ENCODE peak calls at places on chromosomes 5 and 9, in five cellular contexts. J, I, A, E and P are unnamed samples.

GRCh38 chr5:139635606-139636206 is 12.4 kb upstream of the CXXC5 start:
- DNase-seq in A (no peak), I (peak; percentile 96), J (peak; percentile 95), E (peak; percentile 78), P (peak; percentile 85)

GRCh38 chr5:140700177-140701144 is at the start of gene ZMAT2:
- DNase-seq in E (peak; percentile 97), J (peak; percentile 99), A (peak; percentile 97), I (peak; percentile 99), P (peak; percentile 99)

GRCh38 chr9:124321935-124322334 is 64.2 kb downstream of the NEK6 start:
- DNase-seq in I (no peak), A (no peak), J (no peak), E (no peak), P (no peak)

GRCh38 chr9:33813712-33814641 is 3.0 kb upstream of the UBE2R2 start:
- DNase-seq in A (no peak), E (peak; percentile 79), I (peak; percentile 67), J (peak; percentile 90), P (peak; percentile 92)

GRCh38 chr9:93674580-93675335 is 98.4 kb downstream of the PHF2 start:
- DNase-seq in I (no peak), A (no peak), J (no peak), E (no peak), P (no peak)

GRCh38 chr9:134635431-134636141 is 6.0 kb upstream of the COL5A1 start:
- DNase-seq in A (peak; percentile 24), J (no peak), I (no peak), E (no peak), P (no peak)

GRCh38 chr5:9667906-9668305 is 37.8 kb upstream of the TAS2R1 start:
- DNase-seq in J (no peak), A (no peak), I (peak; percentile 51), E (no peak), P (no peak)

GRCh38 chr5:33470544-33470943 is 29.8 kb downstream of the TARS1 start:
- DNase-seq in J (peak; percentile 60), I (peak; percentile 93), E (peak; percentile 35), A (no peak), P (peak; percentile 61)

GRCh38 chr5:108924457-108924961 is 176.8 kb downstream of the FER start:
- DNase-seq in J (no peak), I (no peak), A (no peak), E (peak; percentile 8), P (no peak)

GRCh38 chr9:124453586-124454191 is 3.4 kb downstream of the ADGRD2 start:
- DNase-seq in J (no peak), A (no peak), E (no peak), I (no peak), P (no peak)

GRCh38 chr5:72883850-72884249 is 67.4 kb downstream of the TNPO1 start:
- DNase-seq in J (no peak), E (no peak), A (no peak), I (no peak), P (no peak)

GRCh38 chr5:116544542-116545241 is 29.9 kb downstream of the SEMA6A start:
- DNase-seq in A (no peak), E (no peak), J (no peak), I (no peak), P (no peak)

GRCh38 chr5:10863763-10864383 is 102.8 kb upstream of the DAP start:
- DNase-seq in A (no peak), I (peak; percentile 69), E (peak; percentile 79), J (peak; percentile 36), P (peak; percentile 33)

GRCh38 chr5:74766348-74766886 is 500 bp downstream of the GFM2 start:
- DNase-seq in A (no peak), I (peak; percentile 82), J (peak; percentile 64), E (peak; percentile 70), P (peak; percentile 49)

GRCh38 chr5:9168791-9169611 is 376.9 kb downstream of the SEMA5A start:
- DNase-seq in E (no peak), I (no peak), A (no peak), J (peak; percentile 25), P (no peak)

GRCh38 chr9:18857769-18858168 is 175.2 kb downstream of the SAXO1 start:
- DNase-seq in I (peak; percentile 89), J (peak; percentile 80), A (no peak), E (no peak), P (peak; percentile 56)

GRCh38 chr5:39157679-39158078 is 61.7 kb downstream of the FYB1 start:
- DNase-seq in A (no peak), I (no peak), E (no peak), J (no peak), P (no peak)

GRCh38 chr9:126618200-126618589 is 4.5 kb downstream of the LMX1B start:
- DNase-seq in I (no peak), A (no peak), E (no peak), J (no peak), P (no peak)

GRCh38 chr9:33161589-33162132 is 5.5 kb downstream of the B4GALT1 start:
- DNase-seq in A (no peak), I (no peak), J (no peak), E (no peak), P (peak; percentile 8)

GRCh38 chr5:176980818-176981217 is 25.8 kb downstream of the UIMC1 start:
- DNase-seq in A (no peak), I (no peak), E (no peak), J (no peak), P (no peak)

GRCh38 chr9:99138424-99139284 is 33.7 kb downstream of the TGFBR1 start:
- DNase-seq in A (no peak), J (no peak), E (no peak), I (no peak), P (no peak)

GRCh38 chr9:19119801-19120440 is 7.4 kb downstream of the PLIN2 start:
- DNase-seq in J (no peak), E (no peak), I (no peak), A (no peak), P (no peak)

GRCh38 chr5:168708301-168708695 is 129.1 kb upstream of the PANK3 start:
- DNase-seq in E (no peak), J (no peak), A (no peak), I (no peak), P (no peak)

GRCh38 chr5:159825551-159826051 is 90.7 kb upstream of the ADRA1B start:
- DNase-seq in A (no peak), E (no peak), I (no peak), J (no peak), P (peak; percentile 11)

GRCh38 chr9:394347-395052 is 179.8 kb downstream of the DOCK8 start:
- DNase-seq in J (no peak), I (no peak), E (no peak), A (no peak), P (no peak)

GRCh38 chr9:110427497-110428104 is 89.9 kb upstream of the TXNDC8 start:
- DNase-seq in E (peak; percentile 46), J (peak; percentile 28), I (peak; percentile 74), A (peak; percentile 58), P (peak; percentile 24)

GRCh38 chr5:173963107-173963506 is 25.9 kb upstream of the C5orf47 start:
- DNase-seq in I (peak; percentile 53), E (no peak), J (peak; percentile 75), A (no peak), P (peak; percentile 82)

GRCh38 chr9:37287317-37287716 is 135.2 kb upstream of the GRHPR start:
- DNase-seq in J (no peak), I (no peak), A (no peak), E (no peak), P (no peak)

GRCh38 chr9:99559776-99560175 is 261.9 kb upstream of the NR4A3 start:
- DNase-seq in I (no peak), A (no peak), E (no peak), J (no peak), P (no peak)

GRCh38 chr9:104993291-104993963 is 65.5 kb upstream of the ABCA1 start:
- DNase-seq in I (peak; percentile 86), A (no peak), J (peak; percentile 86), E (peak; percentile 79), P (peak; percentile 71)

GRCh38 chr9:90815183-90815943 is 13.7 kb downstream of the SYK start:
- DNase-seq in I (peak; percentile 9), E (peak; percentile 90), A (no peak), J (peak; percentile 2), P (no peak)

GRCh38 chr5:150590979-150591411 is 49.5 kb upstream of the SYNPO start:
- DNase-seq in I (no peak), J (no peak), E (no peak), A (no peak), P (no peak)

GRCh38 chr5:53739111-53739510 is 178.7 kb downstream of the NDUFS4 start:
- DNase-seq in E (no peak), A (no peak), I (no peak), J (no peak), P (no peak)

GRCh38 chr5:17398866-17399835 is 98.9 kb upstream of the TAF11L2 start:
- DNase-seq in J (no peak), E (no peak), A (no peak), I (no peak), P (no peak)

GRCh38 chr5:17400724-17401508 is 97.1 kb upstream of the TAF11L2 start:
- DNase-seq in A (no peak), I (no peak), J (no peak), E (peak; percentile 93), P (no peak)

GRCh38 chr5:17401509-17402290 is 96.3 kb upstream of the TAF11L2 start:
- DNase-seq in I (no peak), E (no peak), J (no peak), A (no peak), P (no peak)

GRCh38 chr5:17399931-17400330 is 98.1 kb upstream of the TAF11L2 start:
- DNase-seq in E (peak; percentile 78), I (no peak), J (no peak), A (no peak), P (no peak)

DNA sequence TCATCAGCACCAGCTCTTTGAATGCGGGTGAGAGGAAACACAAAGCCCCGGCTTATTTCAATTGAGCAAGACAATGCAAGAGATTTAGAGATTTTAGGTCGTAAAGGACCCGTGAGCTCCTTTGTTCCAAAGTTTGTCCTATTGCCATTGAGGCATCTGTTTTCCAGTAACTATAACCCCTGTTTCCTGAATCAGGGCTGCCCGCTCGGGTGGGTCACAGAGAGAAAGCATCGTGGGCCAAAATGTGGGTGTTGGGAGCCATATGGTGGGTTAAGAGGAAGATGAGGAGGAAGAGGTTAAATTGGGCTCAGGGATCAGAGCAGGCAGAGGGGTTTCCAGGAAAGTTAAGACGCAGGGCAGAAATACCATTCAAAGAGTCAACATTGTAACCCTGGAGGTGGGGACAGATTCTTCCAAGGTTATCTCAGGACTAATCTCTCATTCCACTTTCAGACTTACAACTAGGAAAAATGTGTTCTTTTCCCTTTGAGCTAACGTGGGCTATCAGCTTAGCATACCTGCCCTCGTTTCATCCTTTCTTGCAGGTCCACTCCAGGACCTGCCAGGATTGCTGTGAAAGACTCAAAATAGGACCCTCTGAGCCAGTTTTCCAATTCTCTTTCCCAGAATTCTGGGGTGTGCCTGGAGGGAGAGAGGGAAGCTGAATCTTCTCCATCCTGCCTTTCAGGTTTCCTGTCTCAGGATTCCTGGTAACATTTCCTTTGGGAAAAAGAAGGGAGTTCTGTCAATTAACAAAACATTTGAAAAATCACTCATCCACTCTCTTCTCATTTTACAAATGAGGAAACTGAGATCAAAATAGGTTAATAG is 95.5 kb upstream of the TAF11L2 start:
- DNase-seq in J (no peak), A (no peak), I (no peak), E (peak; percentile 55), P (no peak)
- TF ChIP-seq CTCF in J (no peak), A (no peak), I (no peak), E (no peak), P (no peak)

GRCh38 chr9:95507456-95508241 is 9.1 kb downstream of the PTCH1 start:
- DNase-seq in J (peak; percentile 73), I (peak; percentile 73), E (peak; percentile 72), A (no peak), P (peak; percentile 57)
- TF ChIP-seq CTCF in J (no peak), I (no peak), E (no peak), A (no peak), P (no peak)

GRCh38 chr9:107246259-107247254 is 36.5 kb upstream of the RAD23B start:
- DNase-seq in E (peak; percentile 20), J (peak; percentile 13), A (no peak), I (no peak), P (no peak)
- TF ChIP-seq CTCF in E (peak; percentile 15), J (no peak), A (no peak), I (peak; percentile 37), P (peak; percentile 43)

GRCh38 chr5:125106881-125107280 is 360.4 kb upstream of the ZNF608 start:
- DNase-seq in J (no peak), A (no peak), E (no peak), I (no peak), P (no peak)
- TF ChIP-seq CTCF in J (no peak), A (no peak), E (no peak), I (no peak), P (no peak)